ENCODE peak calls at places on chromosomes 12 and 14, in four cellular contexts. One of them, this sample, is unnamed.

GRCh38 chr12:58433969-58434368 is 486.3 kb downstream of the LRIG3 start:
- DNase-seq in WTC11: no peak
- DNase-seq in GM12878: no peak
- DNase-seq in HepG2: no peak
- DNase-seq in this sample: no peak

GRCh38 chr12:104748790-104749189 is 209.3 kb downstream of the SLC41A2 start:
- DNase-seq in HepG2: no peak
- DNase-seq in WTC11: no peak
- DNase-seq in GM12878: no peak
- DNase-seq in this sample: no peak

GRCh38 chr12:108681317-108681716 is 47.6 kb upstream of the SELPLG start:
- DNase-seq in HepG2: no peak
- DNase-seq in WTC11: no peak
- DNase-seq in GM12878: no peak
- DNase-seq in this sample: no peak

GRCh38 chr14:34604990-34605389 is 25.0 kb downstream of the SNX6 start:
- DNase-seq in GM12878: no peak
- DNase-seq in WTC11: no peak
- DNase-seq in HepG2: no peak
- DNase-seq in this sample: no peak

GRCh38 chr14:91997492-91997891 is 42.4 kb downstream of the TRIP11 start:
- DNase-seq in GM12878: no peak
- DNase-seq in HepG2: no peak
- DNase-seq in WTC11: no peak
- DNase-seq in this sample: peak

GRCh38 chr14:65256714-65257113 is 154.4 kb upstream of the MAX start:
- DNase-seq in HepG2: no peak
- DNase-seq in GM12878: no peak
- DNase-seq in WTC11: no peak
- DNase-seq in this sample: no peak

GRCh38 chr14:106201376-106201775 is 675.0 kb downstream of the TMEM121 start:
- DNase-seq in WTC11: no peak
- DNase-seq in GM12878: no peak
- DNase-seq in HepG2: no peak
- DNase-seq in this sample: no peak

GRCh38 chr12:89353823-89354629 is 1.7 kb upstream of the DUSP6 start:
- DNase-seq in WTC11: peak
- DNase-seq in GM12878: no peak
- DNase-seq in HepG2: peak
- DNase-seq in this sample: no peak

GRCh38 chr12:122423258-122424165 is 1.0 kb upstream of the CLIP1 start:
- DNase-seq in HepG2: peak
- DNase-seq in WTC11: peak
- DNase-seq in GM12878: no peak
- DNase-seq in this sample: no peak

GRCh38 chr14:38900887-38901286 is 202.1 kb downstream of the SEC23A start:
- DNase-seq in WTC11: no peak
- DNase-seq in GM12878: no peak
- DNase-seq in HepG2: no peak
- DNase-seq in this sample: no peak

GRCh38 chr14:68874746-68875155 is 81.9 kb upstream of the ZFP36L1 start:
- DNase-seq in GM12878: no peak
- DNase-seq in HepG2: no peak
- DNase-seq in WTC11: no peak
- DNase-seq in this sample: no peak

GRCh38 chr14:60094306-60094897 is 2.7 kb downstream of the PCNX4 start:
- DNase-seq in WTC11: no peak
- DNase-seq in HepG2: peak
- DNase-seq in GM12878: no peak
- DNase-seq in this sample: peak

GRCh38 chr14:93160353-93160801 is 24.3 kb downstream of the MOAP1 start:
- DNase-seq in HepG2: no peak
- DNase-seq in GM12878: no peak
- DNase-seq in WTC11: peak
- DNase-seq in this sample: peak

GRCh38 chr12:57553343-57554202 is 3.7 kb downstream of the KIF5A start:
- DNase-seq in WTC11: no peak
- DNase-seq in GM12878: no peak
- DNase-seq in HepG2: no peak
- DNase-seq in this sample: no peak

GRCh38 chr12:1044697-1045096 is 53.7 kb downstream of the ERC1 start:
- DNase-seq in WTC11: no peak
- DNase-seq in HepG2: no peak
- DNase-seq in GM12878: no peak
- DNase-seq in this sample: no peak

GRCh38 chr12:111846016-111846415 is 4.0 kb downstream of the MAPKAPK5 start:
- DNase-seq in WTC11: no peak
- DNase-seq in GM12878: no peak
- DNase-seq in HepG2: no peak
- DNase-seq in this sample: no peak

DNA sequence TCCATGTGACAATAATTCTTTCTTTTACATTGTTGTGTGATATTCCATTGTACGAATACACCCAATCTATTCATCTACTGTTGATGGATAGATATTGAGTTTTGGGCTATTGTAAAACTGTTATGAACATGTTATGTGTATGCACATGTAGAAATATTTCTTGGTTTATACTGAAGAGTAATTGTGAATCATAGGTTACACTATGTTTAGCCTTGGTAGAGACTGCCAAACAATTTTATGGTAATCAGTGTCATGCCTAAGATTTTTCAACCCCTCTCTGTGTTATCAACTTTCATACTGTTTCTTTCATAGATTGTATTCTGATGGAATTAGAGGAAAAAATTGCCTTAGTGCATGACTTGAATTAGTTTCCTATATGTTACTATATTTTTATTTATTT is 39.5 kb downstream of the FRMD6 start:
- DNase-seq in HepG2: no peak
- DNase-seq in GM12878: no peak
- DNase-seq in WTC11: no peak
- DNase-seq in this sample: no peak
- TF ChIP-seq NR2C2 in HepG2: no peak
- TF ChIP-seq NR2C2 in GM12878: no peak
- TF ChIP-seq NR2C2 in WTC11: no peak
- TF ChIP-seq NR2C2 in this sample: no peak

GRCh38 chr14:57833304-57833703 is 32.6 kb downstream of the SLC35F4 start:
- DNase-seq in HepG2: no peak
- DNase-seq in WTC11: no peak
- DNase-seq in GM12878: no peak
- DNase-seq in this sample: no peak
- TF ChIP-seq NR2C2 in HepG2: no peak
- TF ChIP-seq NR2C2 in WTC11: no peak
- TF ChIP-seq NR2C2 in GM12878: no peak
- TF ChIP-seq NR2C2 in this sample: no peak

GRCh38 chr12:132118876-132119275 is 25.2 kb downstream of the DDX51 start:
- DNase-seq in GM12878: no peak
- DNase-seq in WTC11: no peak
- DNase-seq in HepG2: no peak
- DNase-seq in this sample: no peak
- TF ChIP-seq NR2C2 in GM12878: no peak
- TF ChIP-seq NR2C2 in WTC11: no peak
- TF ChIP-seq NR2C2 in HepG2: no peak
- TF ChIP-seq NR2C2 in this sample: no peak

DNA sequence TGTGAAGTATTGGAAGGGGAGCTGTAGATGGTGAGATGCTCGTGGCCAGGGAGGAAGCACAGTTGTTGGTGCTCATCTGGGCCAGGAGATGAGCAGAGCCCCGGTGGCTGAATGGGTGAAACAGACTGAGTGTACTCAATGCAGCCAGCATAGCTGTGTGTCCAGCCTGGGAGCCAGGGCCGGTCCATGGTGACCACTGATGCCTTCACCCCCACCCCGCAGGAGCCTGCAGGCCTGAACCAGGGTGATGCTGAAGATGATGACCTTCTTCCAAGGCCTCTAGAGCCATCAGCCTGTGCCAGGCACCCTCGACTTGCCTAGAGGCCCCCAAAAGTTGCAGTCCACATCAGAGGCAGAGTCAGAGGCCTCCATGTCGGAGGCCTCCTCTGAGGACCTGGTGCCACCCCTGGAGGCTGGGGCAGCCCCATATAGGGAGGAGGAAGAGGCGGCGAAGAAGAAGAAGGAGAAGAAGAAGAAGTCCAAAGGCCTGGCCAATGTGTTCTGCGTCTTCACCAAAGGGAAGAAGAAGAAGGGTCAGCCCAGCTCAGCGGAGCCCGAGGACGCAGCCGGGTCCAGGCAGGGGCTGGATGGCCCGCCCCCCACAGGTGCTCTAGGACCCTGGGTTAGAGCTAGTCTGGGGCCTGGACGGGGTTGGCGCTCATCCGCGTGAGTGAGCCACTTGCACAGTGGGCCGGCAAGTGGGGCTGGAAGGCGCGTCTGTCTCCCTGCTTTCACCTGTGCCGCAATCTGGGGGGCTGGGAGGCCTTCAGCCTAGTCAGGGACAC is 3.0 kb downstream of the TNFAIP2 start:
- DNase-seq in WTC11: no peak
- DNase-seq in GM12878: no peak
- DNase-seq in HepG2: no peak
- DNase-seq in this sample: no peak
- TF ChIP-seq NR2C2 in WTC11: no peak
- TF ChIP-seq NR2C2 in GM12878: no peak
- TF ChIP-seq NR2C2 in HepG2: no peak
- TF ChIP-seq NR2C2 in this sample: no peak